ENCODE peak calls at places on chromosomes 7 and 10, in ten cellular contexts. O is AG09309; M is T-cell; K is T follicular helper cell; H is endothelial cell; X is mesothelial cell of epicardium; Z is lung; F is stimulated activated CD8-positive, alpha-beta memory T cell treated with anti-CD3 and anti-CD28 coated beads, Interleukin-15, amount 100 ng/mL, for 1 hour; L is CD8-positive, alpha-beta T cell; U is activated B cell treated with CpG ODN at 0.5 μM for 24 hours. Q is an unnamed sample.

GRCh38 chr10:11887381-11888227 is 64.4 kb downstream of the PROSER2 start:
- DNase-seq in Z (no peak), L (no peak), O (no peak), H (no peak), X (no peak), K (no peak), U (no peak), M (no peak), F (no peak), Q (no peak)

GRCh38 chr10:70575486-70575873 is 27.1 kb downstream of the PRF1 start:
- DNase-seq in M (no peak), X (no peak), H (no peak), Z (no peak), K (no peak), U (no peak), O (no peak), F (no peak), L (no peak), Q (no peak)

GRCh38 chr7:140425718-140426117 is 21.9 kb downstream of the RAB19 start:
- DNase-seq in L (no peak), F (no peak), Z (no peak), X (no peak), H (no peak), K (no peak), U (no peak), M (no peak), O (no peak), Q (no peak)

GRCh38 chr10:117223413-117224035 is 17.4 kb upstream of the SLC18A2 start:
- DNase-seq in M (no peak), H (no peak), F (no peak), X (no peak), O (no peak), Z (no peak), U (no peak), L (no peak), K (no peak), Q (no peak)

GRCh38 chr10:19556666-19557065 is 259.6 kb upstream of the PLXDC2 start:
- DNase-seq in H (no peak), U (no peak), Z (no peak), X (no peak), F (no peak), K (no peak), O (no peak), L (no peak), M (no peak), Q (no peak)

GRCh38 chr7:15932318-15932717 is 245.8 kb upstream of the MEOX2 start:
- DNase-seq in F (no peak), O (no peak), Z (no peak), U (no peak), M (no peak), H (no peak), K (no peak), X (no peak), L (no peak), Q (no peak)

GRCh38 chr7:149720372-149721083 is 52.9 kb downstream of the ZNF467 start:
- DNase-seq in Z (no peak), U (no peak), H (no peak), L (no peak), X (no peak), O (no peak), M (no peak), K (no peak), F (no peak), Q (no peak)

GRCh38 chr10:11264481-11265044 is 246.9 kb downstream of the CELF2 start:
- DNase-seq in K (no peak), M (no peak), U (no peak), F (no peak), Z (no peak), H (no peak), O (no peak), X (no peak), L (no peak), Q (no peak)

GRCh38 chr7:3928727-3929515 is 627.9 kb downstream of the SDK1 start:
- DNase-seq in L (no peak), O (no peak), H (no peak), U (no peak), X (no peak), K (no peak), Z (no peak), F (no peak), M (no peak), Q (no peak)

GRCh38 chr10:46326066-46326465 is 39.3 kb downstream of the ANTXRL start:
- DNase-seq in X (no peak), U (no peak), M (no peak), L (no peak), O (no peak), K (no peak), Z (peak; percentile 23), F (no peak), H (no peak), Q (no peak)

GRCh38 chr10:123916775-123917174 is 25.2 kb upstream of the CPXM2 start:
- DNase-seq in Z (no peak), O (no peak), L (no peak), K (no peak), F (no peak), X (no peak), U (no peak), H (no peak), M (no peak), Q (no peak)

GRCh38 chr10:91614254-91614624 is 18.6 kb downstream of the PPP1R3C start:
- DNase-seq in K (no peak), U (no peak), Z (no peak), X (no peak), L (no peak), H (no peak), O (peak; percentile 95), F (no peak), M (no peak), Q (peak; percentile 78)

GRCh38 chr7:7920481-7920880 is 48.1 kb upstream of the GLCCI1 start:
- DNase-seq in M (no peak), L (no peak), O (no peak), H (no peak), U (no peak), Z (no peak), K (no peak), X (no peak), F (no peak), Q (no peak)

GRCh38 chr10:79420974-79421688 is 24.3 kb downstream of the ZCCHC24 start:
- DNase-seq in H (no peak), O (no peak), F (no peak), U (no peak), Z (no peak), M (no peak), K (no peak), X (no peak), L (no peak), Q (no peak)

GRCh38 chr7:77904252-77904651 is 105.7 kb downstream of the PHTF2 start:
- DNase-seq in X (no peak), K (no peak), F (no peak), M (no peak), U (no peak), L (no peak), H (no peak), O (no peak), Z (no peak), Q (no peak)

GRCh38 chr10:77031531-77031930 is 606.1 kb downstream of the KCNMA1 start:
- DNase-seq in U (no peak), M (no peak), X (no peak), O (no peak), K (no peak), F (no peak), L (no peak), H (no peak), Z (no peak), Q (no peak)

GRCh38 chr7:101378808-101379207 is 16.1 kb downstream of the COL26A1 start:
- DNase-seq in X (peak; percentile 61), K (no peak), Z (no peak), M (no peak), F (no peak), L (no peak), H (no peak), U (no peak), O (no peak), Q (no peak)

GRCh38 chr7:36958094-36958718 is 233.9 kb upstream of the AOAH start:
- DNase-seq in O (no peak), L (no peak), F (no peak), K (no peak), X (no peak), Z (no peak), U (no peak), H (no peak), M (no peak), Q (no peak)

GRCh38 chr10:3955493-3955892 is 170.5 kb upstream of the KLF6 start:
- DNase-seq in O (no peak), X (no peak), U (no peak), M (no peak), L (no peak), F (no peak), H (peak; percentile 16), Z (no peak), K (no peak), Q (no peak)

GRCh38 chr10:90125406-90125805 is 424.0 kb downstream of the KIF20B start:
- DNase-seq in M (no peak), U (no peak), H (no peak), K (no peak), F (no peak), Z (no peak), X (no peak), L (no peak), O (no peak), Q (no peak)

GRCh38 chr10:46094931-46095755 is 49.1 kb upstream of the MSMB start:
- DNase-seq in O (no peak), U (no peak), F (no peak), X (no peak), M (no peak), H (no peak), Z (no peak), L (no peak), K (no peak), Q (no peak)

GRCh38 chr7:80632074-80632473 is 6.4 kb upstream of the CD36 start:
- DNase-seq in H (no peak), O (no peak), U (no peak), K (no peak), X (no peak), M (no peak), F (no peak), Z (no peak), L (no peak), Q (no peak)

GRCh38 chr7:98943336-98943735 is 65.0 kb downstream of the TRRAP start:
- DNase-seq in K (no peak), L (no peak), X (no peak), M (no peak), O (no peak), Z (no peak), H (no peak), F (no peak), U (no peak), Q (no peak)

GRCh38 chr7:139647085-139647484 is 123.6 kb downstream of the CLEC2L start:
- DNase-seq in K (no peak), H (no peak), F (no peak), Z (no peak), L (no peak), O (no peak), U (no peak), X (no peak), M (no peak), Q (no peak)